ENCODE peak calls at places on chromosomes 13 and 19, in four cellular contexts. A, R, N and D are unnamed samples.

GRCh38 chr19:17863520-17864182 is 3.9 kb downstream of the RPL18A start:
- DNase-seq in A (no peak), N (no peak), R (no peak), D (no peak)

GRCh38 chr19:55670280-55671053 is 4.6 kb upstream of the EPN1 start:
- DNase-seq in N (no peak), R (no peak), A (no peak), D (no peak)

GRCh38 chr13:110216403-110217041 is 90.4 kb downstream of the COL4A1 start:
- DNase-seq in N (no peak), A (no peak), R (no peak), D (no peak)

GRCh38 chr19:45668342-45668871 is 386 bp downstream of the GIPR start:
- DNase-seq in A (no peak), N (no peak), R (no peak), D (peak; percentile 34)

GRCh38 chr19:11324079-11324661 is 15.3 kb downstream of the RAB3D start:
- DNase-seq in A (no peak), R (no peak), N (peak; percentile 86), D (peak; percentile 81)

GRCh38 chr13:94110011-94110410 is 369.5 kb downstream of the DCT start:
- DNase-seq in R (no peak), A (no peak), N (no peak), D (no peak)

GRCh38 chr19:4647676-4648644 is 8.6 kb downstream of the TNFAIP8L1 start:
- DNase-seq in N (no peak), A (no peak), R (peak; percentile 63), D (no peak)

GRCh38 chr13:111225184-111225583 is 95.3 kb upstream of the TEX29 start:
- DNase-seq in A (no peak), N (no peak), R (no peak), D (no peak)

GRCh38 chr13:94186470-94186869 is 293.0 kb downstream of the DCT start:
- DNase-seq in A (no peak), N (no peak), R (no peak), D (no peak)

GRCh38 chr13:100344544-100344943 is 244.0 kb downstream of the GGACT start:
- DNase-seq in N (no peak), A (no peak), R (no peak), D (no peak)

GRCh38 chr13:96652506-96652905 is 341.8 kb downstream of the OXGR1 start:
- DNase-seq in R (no peak), N (no peak), A (no peak), D (no peak)

GRCh38 chr13:44199627-44200207 is 173.9 kb upstream of the SERP2 start:
- DNase-seq in R (no peak), A (no peak), N (no peak), D (no peak)

GRCh38 chr19:391726-392374 is 17.1 kb downstream of the C2CD4C start:
- DNase-seq in R (no peak), A (no peak), N (no peak), D (no peak)

GRCh38 chr13:105116966-105117365 is 1418.5 kb downstream of the EFNB2 start:
- DNase-seq in A (no peak), N (no peak), R (no peak), D (no peak)

GRCh38 chr13:61406275-61406674 is 9.4 kb downstream of the PCDH20 start:
- DNase-seq in R (no peak), N (no peak), A (no peak), D (no peak)

GRCh38 chr13:79413521-79413920 is 7.5 kb upstream of the RBM26 start:
- DNase-seq in R (no peak), N (no peak), A (no peak), D (no peak)

GRCh38 chr19:584240-585001 is 5.3 kb upstream of the HCN2 start:
- DNase-seq in A (no peak), R (peak; percentile 81), N (no peak), D (peak; percentile 45)

GRCh38 chr19:14078406-14078805 is 5.8 kb downstream of the MISP3 start:
- DNase-seq in A (no peak), N (no peak), R (no peak), D (no peak)

GRCh38 chr13:46386996-46387851 is at the start of gene RUBCNL:
- DNase-seq in A (peak; percentile 26), R (peak; percentile 74), N (no peak), D (peak; percentile 78)

GRCh38 chr13:64640002-64640401 is 2590.1 kb downstream of the PCDH9 start:
- DNase-seq in R (no peak), A (no peak), N (no peak), D (no peak)

GRCh38 chr13:98301721-98302120 is 124.7 kb upstream of the RNF113B start:
- DNase-seq in N (no peak), R (no peak), A (no peak), D (no peak)

GRCh38 chr19:633786-634639 is 676 bp upstream of the POLRMT start:
- DNase-seq in A (no peak), R (no peak), N (no peak), D (no peak)

GRCh38 chr19:16202320-16203255 is 4.9 kb downstream of the AP1M1 start:
- DNase-seq in N (no peak), A (no peak), R (no peak), D (no peak)

GRCh38 chr13:42968906-42969305 is 23.1 kb downstream of the EPSTI1 start:
- DNase-seq in R (peak; percentile 81), N (no peak), A (no peak), D (peak; percentile 88)

GRCh38 chr13:95797016-95797415 is 120.1 kb downstream of the DNAJC3 start:
- DNase-seq in A (no peak), R (no peak), N (no peak), D (no peak)

GRCh38 chr13:65112123-65113075 is 2117.7 kb downstream of the PCDH9 start:
- DNase-seq in R (no peak), N (no peak), A (no peak), D (no peak)

GRCh38 chr13:55534306-55534705 is 1606.4 kb upstream of the PRR20A start:
- DNase-seq in A (no peak), N (no peak), R (no peak), D (no peak)

GRCh38 chr19:45339629-45340028 is 921 bp upstream of the KLC3 start:
- DNase-seq in N (no peak), R (no peak), A (no peak), D (no peak)

DNA sequence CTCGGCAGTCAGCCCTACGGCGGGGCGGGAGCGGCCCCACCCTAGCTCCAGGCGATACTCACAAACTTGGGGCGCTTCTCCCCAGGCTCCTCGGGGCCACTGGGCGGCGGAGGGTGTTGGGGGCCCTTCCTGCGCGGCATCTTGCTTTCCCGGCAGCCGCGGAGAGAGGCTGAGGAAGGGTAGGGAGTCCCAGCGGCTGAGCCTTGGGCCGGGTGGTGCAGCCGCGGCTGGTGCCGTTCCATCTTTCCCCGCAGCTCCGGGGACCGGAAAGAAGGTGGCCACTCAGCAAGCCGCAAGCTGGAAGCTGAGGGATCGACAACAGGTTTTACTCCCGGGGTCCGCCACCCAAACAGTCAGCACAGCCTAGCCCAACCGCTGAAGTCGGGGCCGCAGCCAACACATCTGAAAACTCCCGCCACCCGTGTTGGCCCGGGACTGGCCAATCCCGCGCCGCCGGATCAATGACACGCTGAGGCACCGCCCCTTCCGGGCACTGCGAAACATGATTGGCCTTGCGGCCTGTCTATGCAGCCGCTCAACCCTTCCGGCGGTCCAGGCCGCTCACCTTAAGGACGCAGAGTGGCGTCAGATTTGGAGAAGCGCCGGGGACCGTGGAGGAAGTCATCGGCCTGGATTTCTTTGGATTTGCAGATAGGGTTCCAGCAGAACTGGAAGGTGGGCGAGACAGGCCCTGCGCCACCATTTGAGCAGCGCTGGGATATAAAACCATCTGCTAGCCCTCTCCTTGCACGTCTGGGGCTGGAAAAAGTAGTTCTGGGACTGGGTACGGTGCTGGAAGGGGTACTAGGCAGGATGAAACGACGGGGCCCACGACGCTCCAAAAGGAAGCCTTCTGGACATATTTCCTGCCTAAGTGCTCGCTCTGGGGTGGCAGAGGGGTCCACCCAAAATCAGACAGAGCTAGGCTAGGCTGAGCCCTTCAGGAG is at the start of gene DIAPH3:
- DNase-seq in A (peak; percentile 86), N (peak; percentile 90), R (peak; percentile 99), D (peak; percentile 97)
- H3K27ac ChIP-seq in A (peak within 1 kb of the TSS; percentile 84), N (peak within 1 kb of the TSS; percentile 80), R (peak within 1 kb of the TSS; percentile 96), D (peak within 1 kb of the TSS; percentile 91)

GRCh38 chr19:46860125-46860845 is 512 bp upstream of the ARHGAP35 start:
- DNase-seq in N (peak; percentile 96), R (peak; percentile 99), A (peak; percentile 93), D (peak; percentile 98)

GRCh38 chr19:46861691-46862503 is 1.1 kb downstream of the ARHGAP35 start:
- DNase-seq in N (no peak), A (no peak), R (peak; percentile 43), D (peak; percentile 28)

GRCh38 chr19:46860846-46861690 is at the start of gene ARHGAP35:
- DNase-seq in R (peak; percentile 75), A (no peak), N (no peak), D (peak; percentile 43)

GRCh38 chr19:46862504-46862835 is 1.7 kb downstream of the ARHGAP35 start:
- DNase-seq in R (no peak), N (no peak), A (no peak), D (no peak)

DNA sequence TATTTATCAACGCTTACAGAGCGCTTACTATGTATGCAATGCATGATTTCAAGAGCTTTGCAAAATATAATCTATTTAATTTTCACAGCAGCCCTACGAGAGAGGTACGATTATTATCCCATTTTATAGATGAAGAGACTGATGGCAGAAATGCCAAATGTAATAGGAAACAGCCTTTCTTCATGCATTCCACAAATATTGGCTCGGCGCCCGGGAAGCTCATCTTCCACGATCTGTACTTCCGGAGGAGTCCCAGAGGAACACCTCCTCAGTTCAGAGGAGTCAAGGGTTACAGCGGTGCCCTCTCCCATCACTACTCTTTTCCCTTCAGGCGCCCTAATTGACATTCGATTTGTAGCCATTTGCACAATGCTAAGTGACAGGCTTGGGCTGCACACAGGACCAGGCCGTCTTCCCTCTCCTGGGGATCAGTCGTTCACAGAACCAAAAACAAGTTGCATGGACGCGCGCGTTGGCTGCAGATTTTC is 1.1 kb upstream of the ARHGAP35 start:
- DNase-seq in A (no peak), N (peak; percentile 87), R (no peak), D (peak; percentile 62)
- TF ChIP-seq POLR2AphosphoS5 in A (no peak), N (peak; percentile 61), R (peak; percentile 69), D (no peak)

GRCh38 chr19:54415901-54416621 is 797 bp downstream of the TTYH1 start:
- DNase-seq in R (no peak), N (no peak), A (no peak), D (no peak)
- H3K27ac ChIP-seq in R (no peak overlapping the region), N (no peak overlapping the region), A (no peak overlapping the region), D (no peak overlapping the region)

GRCh38 chr13:80438521-80438920 is 97.6 kb upstream of the SPRY2 start:
- DNase-seq in R (no peak), N (no peak), A (no peak), D (no peak)

GRCh38 chr13:80442613-80443012 is 101.7 kb upstream of the SPRY2 start:
- DNase-seq in N (no peak), R (no peak), A (no peak), D (no peak)

GRCh38 chr13:80441968-80442367 is 101.0 kb upstream of the SPRY2 start:
- DNase-seq in A (no peak), R (no peak), N (no peak), D (no peak)

GRCh38 chr13:80437212-80437611 is 96.3 kb upstream of the SPRY2 start:
- DNase-seq in A (no peak), R (no peak), N (no peak), D (no peak)

DNA sequence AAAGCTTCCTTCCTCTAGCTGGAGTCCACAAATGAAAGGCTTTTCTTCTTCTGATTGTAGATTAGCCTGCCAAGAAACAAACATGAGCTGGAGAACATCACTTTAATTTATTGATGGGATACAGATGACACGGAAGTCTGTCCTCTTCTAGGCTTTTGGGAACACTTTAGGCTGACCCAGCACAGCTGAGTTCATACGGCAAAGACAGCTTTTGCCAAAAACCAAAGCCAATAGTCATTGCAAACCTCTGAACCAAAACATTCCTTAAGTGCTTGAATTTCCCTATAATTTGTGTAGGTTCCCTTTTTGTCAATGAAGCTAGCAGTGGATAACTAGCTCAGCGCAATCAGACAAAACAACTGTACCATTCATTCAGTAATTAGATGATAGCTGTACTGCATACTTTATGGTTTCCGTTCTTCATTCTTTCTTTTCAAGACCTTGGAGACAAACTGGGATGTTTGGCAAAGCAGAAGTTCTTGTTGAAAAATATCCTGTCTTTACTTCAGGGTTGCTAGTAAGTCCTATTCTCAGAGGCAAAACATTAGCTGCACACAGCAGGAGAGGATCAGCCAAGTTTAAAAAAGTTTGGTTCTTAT is 95.7 kb upstream of the SPRY2 start:
- DNase-seq in R (no peak), A (no peak), N (no peak), D (no peak)
- TF ChIP-seq POLR2AphosphoS5 in R (no peak), A (no peak), N (no peak), D (no peak)